ENCODE peak calls at places on chromosomes 5 and 9, in four cellular contexts. E is K562, K is GM12878, Z is GM12891. D is an unnamed sample.

GRCh38 chr9:137602661-137603060 is 2.8 kb upstream of the ARRDC1 start:
- DNase-seq in Z (no peak), E (peak), K (no peak), D (peak)

GRCh38 chr5:36462295-36463021 is 143.9 kb upstream of the SLC1A3 start:
- DNase-seq in Z (no peak), K (no peak), E (no peak), D (no peak)

GRCh38 chr5:1726956-1727355 is 72.7 kb downstream of the MRPL36 start:
- DNase-seq in Z (peak), E (no peak), K (no peak), D (no peak)

GRCh38 chr5:389197-389821 is 53.7 kb upstream of the EXOC3 start:
- DNase-seq in Z (no peak), E (no peak), K (no peak), D (peak)

GRCh38 chr5:11050596-11051304 is 289.7 kb upstream of the DAP start:
- DNase-seq in E (no peak), Z (no peak), K (no peak), D (no peak)

GRCh38 chr9:135267410-135267809 is 179.9 kb downstream of the OLFM1 start:
- DNase-seq in E (no peak), Z (no peak), K (no peak), D (no peak)

GRCh38 chr9:125739442-125739841 is 7.7 kb upstream of the PBX3 start:
- DNase-seq in E (no peak), K (no peak), Z (no peak), D (no peak)

GRCh38 chr5:139808481-139809330 is 13.1 kb downstream of the PSD2 start:
- DNase-seq in K (no peak), Z (peak), E (peak), D (no peak)

GRCh38 chr5:146620663-146621051 is 104.7 kb upstream of the GPR151 start:
- DNase-seq in K (no peak), Z (no peak), E (no peak), D (no peak)

GRCh38 chr9:90099262-90099982 is 494.6 kb downstream of the GADD45G start:
- DNase-seq in E (no peak), Z (no peak), K (no peak), D (peak)

GRCh38 chr5:71629950-71630349 is 42.8 kb downstream of the MCCC2 start:
- DNase-seq in E (no peak), K (no peak), Z (no peak), D (no peak)

GRCh38 chr9:10265102-10265708 is 347.6 kb downstream of the PTPRD start:
- DNase-seq in Z (no peak), E (no peak), K (no peak), D (no peak)

DNA sequence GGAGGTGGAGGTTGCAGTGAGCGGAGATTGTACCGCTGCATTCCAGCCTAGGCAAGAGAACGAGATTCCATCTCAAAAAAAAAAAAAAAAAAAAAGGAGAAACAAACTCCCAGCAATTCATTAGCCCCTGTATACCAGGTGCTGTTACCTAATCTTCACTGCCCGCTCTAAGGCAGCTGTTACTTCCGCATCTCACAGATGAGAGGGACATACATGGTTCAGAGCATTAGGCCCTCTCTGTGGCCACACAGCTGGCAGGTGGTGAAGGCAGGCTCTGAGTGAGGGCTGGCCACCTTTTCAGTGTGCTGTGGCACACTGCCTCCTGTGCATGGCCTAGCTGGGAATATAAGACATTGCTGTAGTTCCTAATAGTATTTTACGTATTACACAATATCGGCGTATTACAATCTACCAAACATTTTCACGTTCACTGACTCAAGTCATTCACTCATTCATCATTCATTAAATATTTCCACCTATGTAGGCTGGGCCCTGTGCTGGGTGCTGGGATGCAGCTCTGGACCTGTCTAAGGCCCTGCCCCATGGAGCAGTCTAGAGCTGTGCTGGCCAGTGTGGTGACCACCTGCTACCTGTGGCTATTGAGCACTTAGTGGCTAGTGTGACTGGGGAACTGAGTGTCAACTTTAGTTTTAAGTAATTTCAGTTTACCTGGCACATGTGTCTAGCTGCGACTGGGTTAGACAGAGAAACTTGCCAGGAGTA is 35.8 kb downstream of the RGS3 start:
- DNase-seq in Z (no peak), K (no peak), E (no peak), D (no peak)
- TF ChIP-seq SPI1 in Z (no peak), K (no peak), E (no peak), D (no peak)

GRCh38 chr5:42377496-42377895 is 45.7 kb upstream of the GHR start:
- DNase-seq in K (no peak), E (no peak), Z (no peak), D (no peak)

GRCh38 chr5:42374722-42375273 is 48.4 kb upstream of the GHR start:
- DNase-seq in K (no peak), Z (no peak), E (no peak), D (no peak)
- TF ChIP-seq SPI1 in K (no peak), Z (no peak), E (no peak), D (no peak)

GRCh38 chr9:120184266-120184665 is 395.7 kb downstream of the CDK5RAP2 start:
- DNase-seq in K (no peak), E (no peak), Z (no peak), D (no peak)
- TF ChIP-seq SPI1 in K (no peak), E (no peak), Z (no peak), D (no peak)

GRCh38 chr5:109708813-109709212 is 19.1 kb downstream of the MAN2A1 start:
- DNase-seq in Z (no peak), K (no peak), E (no peak), D (no peak)

GRCh38 chr5:109709225-109709624 is 19.5 kb downstream of the MAN2A1 start:
- DNase-seq in K (no peak), Z (no peak), E (no peak), D (no peak)

GRCh38 chr5:109705596-109705995 is 15.9 kb downstream of the MAN2A1 start:
- DNase-seq in Z (no peak), K (no peak), E (no peak), D (no peak)

GRCh38 chr5:109706065-109706464 is 16.3 kb downstream of the MAN2A1 start:
- DNase-seq in E (no peak), Z (no peak), K (no peak), D (no peak)

DNA sequence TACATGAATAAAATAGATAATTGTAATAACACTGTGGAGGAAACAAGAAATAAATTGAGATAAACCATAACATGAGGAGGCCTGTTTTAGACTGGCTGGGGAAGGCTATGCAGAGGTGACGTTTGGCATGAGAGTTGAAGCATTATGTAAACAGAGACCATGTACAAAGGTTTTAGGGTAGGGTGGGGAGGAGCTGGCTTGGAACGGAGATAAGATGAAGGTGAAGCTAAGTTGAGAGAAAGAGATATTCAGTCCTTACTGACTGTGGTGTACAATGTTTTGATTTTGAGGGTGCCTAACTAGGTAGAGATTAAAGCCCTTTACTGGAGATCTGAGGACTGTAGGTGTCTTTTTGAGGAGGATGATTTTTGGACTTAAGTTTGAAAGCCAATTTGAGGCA is 17.8 kb downstream of the MAN2A1 start:
- DNase-seq in Z (no peak), K (no peak), E (peak), D (no peak)
- TF ChIP-seq SPI1 in Z (no peak), K (no peak), E (no peak), D (no peak)

GRCh38 chr5:102754499-102755424 is at the start of gene PAM:
- DNase-seq in Z (peak), E (peak), K (no peak), D (no peak)
- TF ChIP-seq SPI1 in Z (no peak), E (no peak), K (no peak), D (no peak)

DNA sequence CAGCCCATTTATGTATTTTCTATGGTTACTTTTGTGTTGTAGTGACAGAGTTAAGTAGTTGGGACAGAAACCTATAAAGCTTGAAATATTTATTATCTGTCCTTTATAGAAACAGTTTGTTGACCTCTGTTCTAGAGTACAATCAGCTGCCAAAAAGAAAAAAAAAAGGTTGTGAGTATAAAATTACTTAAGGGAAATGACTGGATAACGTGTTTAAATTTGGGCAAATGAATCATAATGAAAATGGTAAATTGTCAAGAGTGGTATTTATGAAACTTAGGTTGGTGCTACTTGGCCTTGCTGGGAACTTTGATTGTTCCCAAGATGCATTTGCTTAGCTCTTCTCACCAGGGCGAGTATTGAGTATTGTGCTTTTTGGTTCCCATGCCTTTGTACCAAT is 70.2 kb upstream of the IL6ST start:
- DNase-seq in K (peak), E (no peak), Z (no peak), D (no peak)
- TF ChIP-seq SPI1 in K (no peak), E (no peak), Z (no peak), D (no peak)

D was measured in HL-60.